ENCODE peak calls at places on chromosomes 6 and 20, in six cellular contexts. O is aorta; N is activated CD4-positive, alpha-beta T cell treated with anti-CD3 and anti-CD28 coated beads, Interleukin-2, amount 50 U/mL, for 48 hours; Q is MV-4-11; K is cardiac fibroblast; H is stimulated activated CD8-positive, alpha-beta memory T cell treated with anti-CD3 and anti-CD28 coated beads, Interleukin-12 subunit alpha, Interleukin-12 subunit beta, amount 100 ng/mL, for 4 hours. B is an unnamed sample.

GRCh38 chr6:162733489-162733888 is 5.7 kb downstream of the PACRG start:
- DNase-seq in H (no peak), K (no peak), O (no peak), Q (peak; percentile 36), N (peak; percentile 10), B (no peak)

GRCh38 chr20:14498809-14499208 is 161.4 kb upstream of the FLRT3 start:
- DNase-seq in H (no peak), K (no peak), O (no peak), Q (no peak), N (no peak), B (no peak)

GRCh38 chr6:146026873-146027272 is 2.0 kb upstream of the GRM1 start:
- DNase-seq in O (no peak), N (no peak), Q (no peak), H (no peak), K (no peak), B (no peak)

GRCh38 chr6:156775717-156776116 is 1.5 kb upstream of the ARID1B start:
- DNase-seq in K (peak; percentile 21), H (no peak), Q (no peak), N (no peak), O (no peak), B (no peak)

GRCh38 chr6:89132087-89132486 is 13.8 kb upstream of the PM20D2 start:
- DNase-seq in Q (peak; percentile 38), O (no peak), N (no peak), H (no peak), K (no peak), B (no peak)

GRCh38 chr6:36769161-36769675 is 70.0 kb downstream of the CPNE5 start:
- DNase-seq in K (peak; percentile 49), Q (no peak), O (no peak), N (no peak), H (no peak), B (no peak)

GRCh38 chr20:45343445-45343866 is 4.8 kb downstream of the SDC4 start:
- DNase-seq in N (no peak), Q (no peak), K (no peak), O (no peak), H (no peak), B (no peak)

GRCh38 chr20:35992713-35993335 is 24.4 kb downstream of the CNBD2 start:
- DNase-seq in H (peak; percentile 6), O (no peak), K (peak; percentile 71), N (peak; percentile 36), Q (peak; percentile 39), B (no peak)

GRCh38 chr20:50372770-50373088 is 137.5 kb upstream of the PTPN1 start:
- DNase-seq in Q (no peak), K (no peak), H (no peak), O (no peak), N (no peak), B (no peak)

GRCh38 chr20:1965520-1966278 is 28.2 kb downstream of the PDYN start:
- DNase-seq in Q (peak; percentile 60), K (peak; percentile 72), O (peak; percentile 77), H (peak; percentile 62), N (peak; percentile 90), B (no peak)

GRCh38 chr6:89562114-89562815 is 76.3 kb downstream of the LYRM2 start:
- DNase-seq in K (peak; percentile 2), O (no peak), N (no peak), H (no peak), Q (no peak), B (no peak)

GRCh38 chr6:136599324-136600011 is 49.2 kb upstream of the MAP7 start:
- DNase-seq in H (no peak), O (no peak), N (no peak), K (no peak), Q (no peak), B (no peak)

GRCh38 chr6:31901953-31902643 is at the start of gene ZBTB12:
- DNase-seq in H (peak; percentile 81), N (peak; percentile 88), Q (peak; percentile 83), O (peak; percentile 93), K (peak; percentile 94), B (no peak)

GRCh38 chr20:21615617-21616080 is 89.8 kb upstream of the PAX1 start:
- DNase-seq in H (no peak), Q (peak; percentile 46), N (peak; percentile 66), O (no peak), K (peak; percentile 56), B (no peak)

GRCh38 chr20:12916699-12917098 is 92.1 kb upstream of the SPTLC3 start:
- DNase-seq in H (no peak), O (no peak), N (no peak), K (no peak), Q (no peak), B (no peak)

GRCh38 chr6:169274761-169275160 is 21.1 kb upstream of the THBS2 start:
- DNase-seq in O (no peak), N (no peak), K (peak; percentile 56), H (no peak), Q (no peak), B (no peak)

GRCh38 chr6:133594551-133594950 is 294.4 kb upstream of the TCF21 start:
- DNase-seq in K (peak; percentile 6), Q (no peak), H (no peak), O (no peak), N (no peak), B (no peak)

GRCh38 chr6:108596947-108597346 is 36.2 kb downstream of the FOXO3 start:
- DNase-seq in N (no peak), Q (peak; percentile 63), K (no peak), H (no peak), O (no peak), B (no peak)

GRCh38 chr6:119727504-119728219 is 378.1 kb upstream of the MAN1A1 start:
- DNase-seq in K (no peak), H (no peak), Q (no peak), O (no peak), N (no peak), B (no peak)

GRCh38 chr20:34964486-34964885 is 8.8 kb downstream of the MYH7B start:
- DNase-seq in H (no peak), O (no peak), K (no peak), Q (no peak), N (no peak), B (no peak)

GRCh38 chr6:135088818-135089809 is 34.5 kb upstream of the HBS1L start:
- DNase-seq in Q (peak; percentile 78), N (peak; percentile 28), H (no peak), O (no peak), K (peak; percentile 71), B (no peak)

GRCh38 chr6:120608826-120609225 is 725.5 kb downstream of the TBC1D32 start:
- DNase-seq in K (peak; percentile 0), Q (peak; percentile 49), H (no peak), O (no peak), N (no peak), B (no peak)

GRCh38 chr20:21156266-21156665 is 30.4 kb downstream of the KIZ start:
- DNase-seq in O (no peak), K (peak; percentile 69), H (no peak), Q (no peak), N (no peak), B (no peak)

GRCh38 chr6:44576132-44576601 is 188.7 kb downstream of the CDC5L start:
- DNase-seq in O (no peak), Q (no peak), K (peak; percentile 81), N (no peak), H (no peak), B (no peak)

GRCh38 chr20:62822788-62823651 is 6.2 kb downstream of the COL9A3 start:
- DNase-seq in N (peak; percentile 57), H (no peak), K (peak; percentile 29), O (no peak), Q (peak; percentile 78), B (no peak)

GRCh38 chr6:83804886-83805285 is 48.3 kb upstream of the RIPPLY2 start:
- DNase-seq in H (no peak), Q (no peak), K (no peak), O (no peak), N (no peak), B (no peak)

GRCh38 chr6:35096129-35096852 is 44.8 kb downstream of the TCP11 start:
- DNase-seq in N (no peak), H (no peak), O (no peak), Q (no peak), K (peak; percentile 78), B (no peak)

GRCh38 chr6:56356431-56356830 is 109.1 kb upstream of the COL21A1 start:
- DNase-seq in H (no peak), O (no peak), Q (no peak), K (peak; percentile 63), N (no peak), B (no peak)

GRCh38 chr20:53666144-53666543 is 72.5 kb upstream of the ZNF217 start:
- DNase-seq in Q (no peak), O (no peak), H (no peak), N (no peak), K (no peak), B (no peak)

B was measured in cortex of kidney.